ENCODE peak calls at places on chromosomes 2 and 18, in four cellular contexts. P is thyroid gland, Z is choroid plexus epithelial cell, Q is cardiac muscle cell. W is an unnamed sample.

GRCh38 chr2:20156826-20157605 is 67.9 kb downstream of the SDC1 start:
- DNase-seq in P (peak), Z (no peak), Q (no peak), W (no peak)

GRCh38 chr18:74567805-74568204 is 29.9 kb upstream of the ZNF407 start:
- DNase-seq in P (no peak), Z (no peak), Q (no peak), W (no peak)

GRCh38 chr2:26562811-26563645 is 78.1 kb downstream of the CIB4 start:
- DNase-seq in P (peak), Z (peak), Q (peak), W (no peak)

GRCh38 chr2:127570282-127571250 is 35.1 kb downstream of the MYO7B start:
- DNase-seq in P (no peak), Z (peak), Q (no peak), W (no peak)

GRCh38 chr2:23009545-23010149 is 375.3 kb upstream of the KLHL29 start:
- DNase-seq in P (peak), Z (peak), Q (peak), W (peak)

GRCh38 chr2:19754907-19755306 is 146.9 kb downstream of the TTC32 start:
- DNase-seq in P (no peak), Z (no peak), Q (peak), W (no peak)

GRCh38 chr18:79305976-79306375 is 89.8 kb upstream of the NFATC1 start:
- DNase-seq in P (no peak), Z (no peak), Q (no peak), W (no peak)

GRCh38 chr2:169824373-169825333 is at the start of gene METTL5:
- DNase-seq in P (peak), Z (peak), Q (peak), W (peak)

GRCh38 chr2:172965433-172965832 is 110.2 kb upstream of the MAP3K20 start:
- DNase-seq in P (peak), Z (no peak), Q (no peak), W (no peak)

GRCh38 chr2:111662039-111662740 is 221.8 kb downstream of the ANAPC1 start:
- DNase-seq in P (no peak), Z (peak), Q (peak), W (no peak)

GRCh38 chr2:53452957-53453748 is 314.5 kb upstream of the CHAC2 start:
- DNase-seq in P (peak), Z (no peak), Q (no peak), W (no peak)

GRCh38 chr18:2096581-2096980 is 474.7 kb downstream of the METTL4 start:
- DNase-seq in P (no peak), Z (peak), Q (no peak), W (no peak)

GRCh38 chr18:58593930-58594329 is 35.0 kb downstream of the ALPK2 start:
- DNase-seq in P (no peak), Z (no peak), Q (peak), W (no peak)

GRCh38 chr2:119407430-119408220 is 24.0 kb upstream of the TMEM37 start:
- DNase-seq in P (peak), Z (peak), Q (peak), W (peak)

GRCh38 chr2:97858442-97858841 is 137.3 kb downstream of the TMEM131 start:
- DNase-seq in P (no peak), Z (no peak), Q (no peak), W (no peak)

GRCh38 chr2:219598308-219599078 is 836 bp downstream of the STK11IP start:
- DNase-seq in P (peak), Z (no peak), Q (peak), W (no peak)

GRCh38 chr2:200377774-200378336 is 71.4 kb downstream of the SPATS2L start:
- DNase-seq in P (no peak), Z (no peak), Q (no peak), W (no peak)

GRCh38 chr2:175836361-175836760 is 165.7 kb downstream of the LNPK start:
- DNase-seq in P (no peak), Z (no peak), Q (no peak), W (peak)

GRCh38 chr2:196808281-196808680 is 874 bp downstream of the C2orf66 start:
- DNase-seq in P (no peak), Z (peak), Q (peak), W (peak)

GRCh38 chr2:138237657-138238384 is 263.7 kb upstream of the SPOPL start:
- DNase-seq in P (no peak), Z (peak), Q (peak), W (no peak)

GRCh38 chr2:84946204-84947009 is 24.6 kb upstream of the KCMF1 start:
- DNase-seq in P (no peak), Z (peak), Q (peak), W (no peak)

GRCh38 chr18:41842886-41843285 is 112.1 kb upstream of the PIK3C3 start:
- DNase-seq in P (no peak), Z (peak), Q (peak), W (no peak)

GRCh38 chr18:9814431-9814830 is 71.3 kb upstream of the TXNDC2 start:
- DNase-seq in P (no peak), Z (peak), Q (peak), W (peak)

GRCh38 chr2:100109986-100110980 is 32.1 kb downstream of the AFF3 start:
- DNase-seq in P (peak), Z (no peak), Q (no peak), W (no peak)

GRCh38 chr2:67641302-67641701 is 244.2 kb downstream of the ETAA1 start:
- DNase-seq in P (no peak), Z (no peak), Q (no peak), W (peak)

GRCh38 chr2:3246928-3247714 is 130.5 kb downstream of the EIPR1 start:
- DNase-seq in P (no peak), Z (no peak), Q (no peak), W (no peak)

GRCh38 chr2:102100371-102101096 is 42.0 kb upstream of the IL1R1 start:
- DNase-seq in P (no peak), Z (peak), Q (peak), W (peak)

GRCh38 chr18:75104483-75104882 is 104.5 kb downstream of the PTGR3 start:
- DNase-seq in P (no peak), Z (no peak), Q (no peak), W (no peak)

GRCh38 chr18:77448046-77448445 is 198.4 kb downstream of the GALR1 start:
- DNase-seq in P (no peak), Z (no peak), Q (peak), W (no peak)

DNA sequence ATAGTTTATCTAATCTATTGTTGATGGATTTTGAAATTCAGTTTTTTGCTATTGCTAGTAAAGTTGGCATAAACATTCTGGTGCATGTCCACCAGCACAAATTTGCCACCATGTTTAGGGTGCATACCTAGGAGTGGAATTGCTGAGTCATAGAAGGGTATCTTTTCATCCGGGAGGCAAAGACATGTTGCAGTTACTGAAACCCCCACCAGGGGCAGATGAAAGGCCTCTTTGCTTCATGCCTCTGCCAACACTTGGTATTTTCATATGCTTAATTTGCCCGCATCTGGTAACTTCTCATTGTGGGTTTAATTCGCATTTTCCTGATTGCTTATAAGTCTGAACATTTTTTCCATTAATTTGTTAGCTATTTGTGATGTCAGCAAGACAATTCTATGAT is 8.2 kb downstream of the DCC start:
- DNase-seq in P (no peak), Z (peak), Q (no peak), W (no peak)
- TF ChIP-seq CTCF in P (no peak), Z (peak), Q (no peak), W (no peak)

GRCh38 chr18:5036523-5036922 is 160.5 kb downstream of the AKAIN1 start:
- DNase-seq in P (no peak), Z (no peak), Q (no peak), W (no peak)
- TF ChIP-seq CTCF in P (no peak), Z (no peak), Q (no peak), W (no peak)

DNA sequence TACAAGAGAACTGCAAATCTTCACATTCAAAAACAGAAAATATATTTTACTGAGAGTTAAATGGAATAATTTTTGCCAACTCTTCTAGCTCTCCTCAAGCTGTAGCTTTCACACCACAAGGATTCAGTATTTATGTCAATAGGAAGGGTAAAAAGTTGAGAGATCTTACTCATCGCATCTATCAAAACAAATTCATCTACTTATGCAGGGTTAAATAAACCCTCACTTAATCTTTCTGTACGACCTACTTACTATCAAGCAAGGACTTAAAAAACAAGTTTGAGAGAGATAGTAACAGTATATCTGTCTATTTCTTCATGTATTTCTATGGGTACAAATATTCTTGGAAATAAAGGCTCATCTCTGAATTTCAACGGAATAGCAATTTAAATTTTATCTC is 35.5 kb downstream of the SIGLEC15 start:
- DNase-seq in P (no peak), Z (no peak), Q (no peak), W (no peak)
- TF ChIP-seq CTCF in P (no peak), Z (no peak), Q (no peak), W (no peak)

GRCh38 chr18:57134564-57135211 is 12.2 kb upstream of the BOD1L2 start:
- DNase-seq in P (no peak), Z (no peak), Q (no peak), W (no peak)

GRCh38 chr18:57141208-57142129 is 5.4 kb upstream of the BOD1L2 start:
- DNase-seq in P (no peak), Z (no peak), Q (no peak), W (no peak)

GRCh38 chr18:57137847-57138246 is 9.0 kb upstream of the BOD1L2 start:
- DNase-seq in P (no peak), Z (no peak), Q (no peak), W (no peak)

GRCh38 chr18:57131782-57132181 is 15.1 kb upstream of the BOD1L2 start:
- DNase-seq in P (no peak), Z (no peak), Q (no peak), W (no peak)

GRCh38 chr18:57135705-57136104 is 11.2 kb upstream of the BOD1L2 start:
- DNase-seq in P (no peak), Z (no peak), Q (no peak), W (no peak)
- TF ChIP-seq CTCF in P (no peak), Z (no peak), Q (no peak), W (no peak)

GRCh38 chr2:158922610-158923009 is 45.8 kb upstream of the TANC1 start:
- DNase-seq in P (no peak), Z (no peak), Q (peak), W (no peak)
- TF ChIP-seq CTCF in P (no peak), Z (peak), Q (no peak), W (no peak)

GRCh38 chr2:27697660-27698059 is 34.0 kb downstream of the SLC4A1AP start:
- DNase-seq in P (no peak), Z (no peak), Q (no peak), W (no peak)
- TF ChIP-seq CTCF in P (no peak), Z (no peak), Q (no peak), W (no peak)

DNA sequence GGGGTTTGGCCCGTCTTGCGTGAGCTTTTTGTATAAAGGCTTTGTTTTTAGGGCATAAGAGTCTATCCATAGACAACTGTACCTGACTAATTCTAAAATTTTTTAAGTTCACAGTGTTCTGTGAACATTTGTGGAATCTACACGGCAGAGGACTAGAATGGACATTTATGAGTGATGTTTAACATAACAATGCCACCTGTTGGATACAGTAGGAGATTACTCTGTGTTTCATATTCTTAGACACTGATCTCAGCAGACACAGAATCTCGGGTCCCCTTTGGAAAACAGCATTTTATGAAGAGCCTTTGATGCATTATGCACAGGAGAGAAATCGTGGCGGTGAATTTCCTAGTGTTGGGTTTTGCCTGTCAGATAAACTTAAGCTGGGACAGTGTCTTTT is 752.2 kb downstream of the DPP10 start:
- DNase-seq in P (no peak), Z (no peak), Q (no peak), W (no peak)
- TF ChIP-seq CTCF in P (no peak), Z (no peak), Q (no peak), W (no peak)

GRCh38 chr2:9778012-9778411 is 65.3 kb upstream of the TAF1B start:
- DNase-seq in P (no peak), Z (no peak), Q (no peak), W (no peak)
- TF ChIP-seq CTCF in P (no peak), Z (peak), Q (peak), W (peak)

W was measured in fibroblast of villous mesenchyme.